ENCODE peak calls at places on chromosomes 1 and 21, in six cellular contexts. G is GM12865, B is IMR-90, Y is AG04450, Q is upper lobe of left lung, T is right lobe of liver. H is an unnamed sample.

GRCh38 chr1:910881-911721 is 12.6 kb upstream of the SAMD11 start:
- DNase-seq in T (peak), B (peak), G (no peak), Y (no peak), Q (peak), H (peak)

GRCh38 chr1:162279099-162279498 is 97.6 kb downstream of the SPATA46 start:
- DNase-seq in B (no peak), Q (no peak), G (no peak), Y (no peak), T (no peak), H (no peak)

GRCh38 chr1:46399307-46399706 is 5.2 kb downstream of the FAAH start:
- DNase-seq in G (no peak), T (no peak), Y (no peak), B (no peak), Q (no peak), H (no peak)

GRCh38 chr1:154353460-154353904 is 28.2 kb downstream of the ATP8B2 start:
- DNase-seq in Y (no peak), B (peak), G (peak), T (no peak), Q (no peak), H (peak)

GRCh38 chr1:144101397-144102050 is 129.7 kb upstream of the FAM72C start:
- DNase-seq in G (no peak), Q (peak), B (no peak), T (peak), Y (no peak), H (no peak)

GRCh38 chr1:107963601-107964396 is 1.2 kb downstream of the VAV3 start:
- DNase-seq in Y (no peak), Q (peak), T (peak), B (no peak), G (peak), H (peak)

GRCh38 chr21:33300701-33301631 is 23.8 kb upstream of the IFNAR1 start:
- DNase-seq in Y (no peak), G (peak), Q (no peak), T (no peak), B (no peak), H (peak)

GRCh38 chr1:200415693-200416593 is 6.1 kb upstream of the ZNF281 start:
- DNase-seq in Q (no peak), B (peak), T (peak), Y (peak), G (peak), H (peak)

GRCh38 chr1:246404078-246404477 is 103.0 kb downstream of the SMYD3 start:
- DNase-seq in G (no peak), T (no peak), B (no peak), Y (no peak), Q (no peak), H (no peak)

GRCh38 chr1:222844108-222844779 is 29.4 kb downstream of the DISP1 start:
- DNase-seq in G (no peak), T (no peak), Y (no peak), B (no peak), Q (no peak), H (peak)

GRCh38 chr1:180967558-180967957 is 54.9 kb downstream of the KIAA1614 start:
- DNase-seq in B (no peak), G (no peak), Y (no peak), T (no peak), Q (no peak), H (no peak)

GRCh38 chr1:25687221-25688017 is 70.8 kb downstream of the MAN1C1 start:
- DNase-seq in Y (no peak), Q (no peak), G (no peak), B (no peak), T (no peak), H (no peak)

GRCh38 chr1:43786975-43787374 is 79.6 kb downstream of the ST3GAL3 start:
- DNase-seq in G (no peak), Q (no peak), Y (no peak), B (peak), T (no peak), H (peak)

GRCh38 chr1:218529691-218530310 is 184.7 kb downstream of the TGFB2 start:
- DNase-seq in Y (no peak), G (no peak), B (peak), Q (no peak), T (no peak), H (no peak)

GRCh38 chr1:19799877-19800804 is at the start of gene TMCO4:
- DNase-seq in B (peak), T (peak), G (peak), Y (peak), Q (peak), H (peak)

GRCh38 chr1:112833806-112834205 is 118.7 kb upstream of the PPM1J start:
- DNase-seq in B (peak), Q (no peak), Y (no peak), G (no peak), T (no peak), H (no peak)

GRCh38 chr1:172973424-172973823 is 77.3 kb downstream of the TNFSF18 start:
- DNase-seq in Q (no peak), T (no peak), G (no peak), B (no peak), Y (no peak), H (no peak)

GRCh38 chr1:235635938-235636663 is 13.5 kb downstream of the GNG4 start:
- DNase-seq in Q (no peak), T (no peak), B (no peak), Y (no peak), G (no peak), H (no peak)

GRCh38 chr1:61950418-61950817 is 208.1 kb downstream of the PATJ start:
- DNase-seq in T (no peak), B (no peak), G (no peak), Y (no peak), Q (no peak), H (peak)

GRCh38 chr1:117284408-117285215 is 73.9 kb upstream of the VTCN1 start:
- DNase-seq in Q (no peak), B (peak), T (no peak), G (peak), Y (peak), H (peak)

GRCh38 chr1:156657161-156657970 is 15.4 kb downstream of the BCAN start:
- DNase-seq in B (peak), G (peak), T (peak), Y (no peak), Q (peak), H (peak)

DNA sequence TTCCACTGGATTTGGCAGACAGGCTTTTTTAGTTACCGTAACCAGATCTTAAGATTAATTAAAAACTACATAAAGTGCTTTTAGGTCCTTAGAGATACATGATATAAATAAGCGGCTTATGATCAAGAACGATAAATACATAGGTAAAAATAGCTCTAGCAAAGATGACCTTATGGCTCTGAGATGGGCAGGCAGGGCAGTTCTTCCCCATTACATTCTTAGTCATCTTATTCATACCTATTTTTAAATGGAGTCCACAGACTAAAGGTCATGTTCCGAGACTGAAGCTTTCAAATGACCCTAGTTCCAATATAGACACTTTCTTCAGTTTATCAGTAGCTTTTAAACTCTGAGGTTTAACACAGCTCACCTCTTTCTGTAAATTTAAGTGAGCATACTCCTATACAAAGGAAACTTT is 4.3 kb downstream of the MCL1 start:
- DNase-seq in G (peak), T (no peak), B (no peak), Y (no peak), Q (no peak), H (no peak)
- H3K4me3 ChIP-seq in G (peak), T (peak), B (peak), Y (peak), Q (peak), H (peak)

GRCh38 chr1:160004001-160004400 is 27.8 kb downstream of the PIGM start:
- DNase-seq in B (no peak), Q (no peak), Y (no peak), T (no peak), G (no peak), H (no peak)
- TF ChIP-seq CTCF in B (no peak), Q (no peak), Y (no peak), T (no peak), G (no peak), H (no peak)

GRCh38 chr1:41362749-41363631 is 1.8 kb downstream of the FOXO6 start:
- DNase-seq in T (no peak), Q (no peak), B (no peak), G (no peak), Y (no peak), H (no peak)
- H3K4me3 ChIP-seq in T (no peak), Q (no peak), B (no peak), G (no peak), Y (no peak), H (no peak)

GRCh38 chr1:111556318-111557037 is 53.0 kb upstream of the ADORA3 start:
- DNase-seq in Q (no peak), G (peak), B (no peak), Y (no peak), T (no peak), H (no peak)
- TF ChIP-seq CTCF in Q (no peak), G (no peak), B (no peak), Y (no peak), T (no peak), H (no peak)

GRCh38 chr21:42107881-42108553 is 36.9 kb downstream of the UMODL1 start:
- DNase-seq in G (peak), Y (peak), Q (peak), T (peak), B (peak), H (peak)

GRCh38 chr21:42109473-42109872 is 38.4 kb downstream of the UMODL1 start:
- DNase-seq in Y (no peak), Q (no peak), G (no peak), B (no peak), T (no peak), H (no peak)

GRCh38 chr21:42108941-42109340 is 37.8 kb downstream of the UMODL1 start:
- DNase-seq in Q (no peak), T (peak), G (no peak), B (no peak), Y (no peak), H (no peak)

GRCh38 chr21:42107177-42107880 is 36.2 kb downstream of the UMODL1 start:
- DNase-seq in Y (no peak), T (no peak), G (no peak), B (no peak), Q (no peak), H (no peak)

GRCh38 chr21:42108554-42108885 is 37.4 kb downstream of the UMODL1 start:
- DNase-seq in T (no peak), G (no peak), Q (no peak), B (no peak), Y (no peak), H (no peak)
- H3K4me3 ChIP-seq in T (no peak), G (no peak), Q (peak), B (no peak), Y (no peak), H (no peak)

DNA sequence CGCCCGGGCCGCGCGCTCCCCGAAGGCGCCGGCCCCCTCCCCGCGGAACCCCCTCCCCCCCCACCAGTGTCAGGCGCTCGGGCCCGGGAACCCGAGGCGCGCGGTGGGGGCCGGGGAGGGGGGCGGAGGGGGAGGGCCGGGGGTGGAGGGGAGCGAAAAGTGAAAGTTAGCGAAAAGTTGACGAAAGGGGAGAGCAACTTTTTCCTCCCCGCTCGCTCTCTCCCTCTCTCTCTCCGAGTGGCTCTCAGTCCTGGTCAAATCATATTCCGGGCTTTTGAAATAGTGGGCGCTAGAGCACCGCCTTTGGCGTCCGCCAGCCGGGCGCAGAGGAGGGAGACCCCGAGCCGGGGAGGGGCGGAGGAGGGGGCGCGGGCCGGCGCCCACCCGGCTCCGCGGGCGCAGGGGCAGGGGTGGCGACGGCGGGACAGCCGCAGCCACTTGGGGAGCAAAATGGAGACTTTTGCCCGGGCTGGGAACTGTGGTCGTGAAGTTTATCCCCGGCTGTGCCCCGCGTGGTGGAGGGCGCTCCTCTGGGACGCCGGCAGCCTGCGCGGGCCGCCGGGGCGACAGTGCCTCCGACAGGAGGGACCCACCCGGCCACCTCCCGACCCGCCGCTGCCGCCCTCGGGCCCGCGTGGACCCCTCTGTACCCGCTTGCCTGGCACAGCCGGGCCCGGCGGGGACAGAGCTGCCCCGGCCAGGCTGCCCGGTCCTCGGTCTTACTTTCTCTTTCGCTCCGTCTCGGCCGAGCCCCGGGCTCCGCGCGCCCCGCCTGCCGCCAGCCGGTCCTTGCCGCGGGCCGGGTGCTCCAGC is 694 bp downstream of the PRDM16 start:
- DNase-seq in T (peak), G (no peak), Y (no peak), Q (peak), B (peak), H (peak)
- TF ChIP-seq CTCF in T (peak), G (no peak), Y (peak), Q (no peak), B (peak), H (peak)

GRCh38 chr1:167663002-167663772 is 33.2 kb downstream of the RCSD1 start:
- DNase-seq in B (peak), Y (no peak), T (peak), Q (no peak), G (peak), H (peak)
- H3K4me3 ChIP-seq in B (no peak), Y (no peak), T (no peak), Q (no peak), G (no peak), H (no peak)

H was measured in fibroblast of pulmonary artery.